ENCODE peak calls at places on chromosomes 2 and 18, in five cellular contexts. F is mesendoderm, V is brain microvascular endothelial cell, H is mammary epithelial cell, E is MM.1S. N is an unnamed sample.

GRCh38 chr18:2207294-2207693 is 364.0 kb downstream of the METTL4 start:
- DNase-seq in F (no peak), V (no peak), H (no peak), E (no peak), N (no peak)

GRCh38 chr2:109721117-109721504 is 73.0 kb upstream of the RGPD5 start:
- DNase-seq in F (no peak), V (no peak), H (no peak), E (no peak), N (no peak)

GRCh38 chr18:5106730-5107129 is 90.3 kb downstream of the AKAIN1 start:
- DNase-seq in F (peak; percentile 54), V (no peak), H (no peak), E (peak; percentile 32), N (no peak)

GRCh38 chr18:49884959-49885358 is 71.6 kb upstream of the ACAA2 start:
- DNase-seq in F (no peak), V (no peak), H (peak; percentile 87), E (no peak), N (no peak)

GRCh38 chr18:37566479-37567060 is 972 bp upstream of the CELF4 start:
- DNase-seq in F (no peak), V (no peak), H (no peak), E (no peak), N (no peak)

GRCh38 chr2:42865884-42866861 is 73.8 kb upstream of the HAAO start:
- DNase-seq in F (no peak), V (no peak), H (no peak), E (no peak), N (no peak)

GRCh38 chr2:200177971-200178911 is 128.3 kb upstream of the SPATS2L start:
- DNase-seq in F (peak; percentile 57), V (no peak), H (no peak), E (no peak), N (no peak)

GRCh38 chr18:50473896-50474295 is 86.0 kb upstream of the MAPK4 start:
- DNase-seq in F (no peak), V (no peak), H (no peak), E (no peak), N (no peak)

GRCh38 chr2:138780451-138780880 is 276 bp upstream of the NXPH2 start:
- DNase-seq in F (peak; percentile 22), V (no peak), H (peak; percentile 10), E (no peak), N (no peak)

GRCh38 chr2:72094701-72095100 is 53.0 kb downstream of the CYP26B1 start:
- DNase-seq in F (no peak), V (no peak), H (no peak), E (no peak), N (no peak)

GRCh38 chr2:72090781-72091482 is 56.7 kb downstream of the CYP26B1 start:
- DNase-seq in F (no peak), V (no peak), H (no peak), E (no peak), N (no peak)

GRCh38 chr2:72090271-72090720 is 57.4 kb downstream of the CYP26B1 start:
- DNase-seq in F (no peak), V (no peak), H (no peak), E (no peak), N (no peak)

GRCh38 chr2:72089537-72089936 is 58.1 kb downstream of the CYP26B1 start:
- DNase-seq in F (no peak), V (no peak), H (no peak), E (no peak), N (no peak)

GRCh38 chr2:72092099-72092498 is 55.6 kb downstream of the CYP26B1 start:
- DNase-seq in F (no peak), V (no peak), H (peak; percentile 35), E (no peak), N (no peak)
- H3K27ac ChIP-seq in F (no peak overlapping the region), V (no peak overlapping the region), H (no peak overlapping the region), E (no peak overlapping the region), N (no peak overlapping the region)

DNA sequence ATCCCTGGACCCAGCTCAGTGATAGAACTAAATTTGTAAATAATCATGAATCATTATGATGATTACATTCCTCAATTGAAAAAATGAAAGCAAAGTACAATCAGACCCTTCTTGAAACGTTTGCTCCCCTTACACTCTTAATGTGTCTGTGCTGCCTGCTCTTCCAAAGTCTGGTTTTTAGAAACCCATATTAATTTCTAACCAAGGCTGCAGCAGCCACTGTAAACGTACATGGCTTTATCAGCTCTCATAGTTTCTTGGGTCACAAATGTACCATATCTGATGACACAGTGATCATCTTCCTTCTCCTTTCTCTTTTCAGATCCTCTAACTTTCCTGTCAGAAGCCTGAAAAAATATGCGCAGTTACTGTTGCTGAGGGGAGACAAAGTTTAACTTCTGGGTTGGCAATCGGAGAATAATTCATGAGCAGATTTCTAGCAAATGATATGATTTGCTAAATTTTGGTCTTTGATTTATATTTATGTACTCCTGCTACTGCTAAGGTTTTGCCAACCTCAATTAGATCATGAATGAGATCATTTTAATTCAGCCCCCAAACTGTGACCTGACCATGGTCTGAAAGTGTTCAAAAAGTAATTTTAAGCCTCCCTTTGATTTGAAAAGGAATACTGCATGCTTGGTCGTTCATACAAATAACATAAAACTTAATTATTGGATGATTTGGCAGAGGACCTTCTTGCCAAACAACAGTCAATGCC is 12.3 kb downstream of the ZEB2 start:
- DNase-seq in F (no peak), V (no peak), H (no peak), E (no peak), N (no peak)
- H3K4me3 ChIP-seq in F (no peak overlapping the region), V (no peak overlapping the region), H (no peak overlapping the region), E (no peak overlapping the region), N (no peak overlapping the region)

DNA sequence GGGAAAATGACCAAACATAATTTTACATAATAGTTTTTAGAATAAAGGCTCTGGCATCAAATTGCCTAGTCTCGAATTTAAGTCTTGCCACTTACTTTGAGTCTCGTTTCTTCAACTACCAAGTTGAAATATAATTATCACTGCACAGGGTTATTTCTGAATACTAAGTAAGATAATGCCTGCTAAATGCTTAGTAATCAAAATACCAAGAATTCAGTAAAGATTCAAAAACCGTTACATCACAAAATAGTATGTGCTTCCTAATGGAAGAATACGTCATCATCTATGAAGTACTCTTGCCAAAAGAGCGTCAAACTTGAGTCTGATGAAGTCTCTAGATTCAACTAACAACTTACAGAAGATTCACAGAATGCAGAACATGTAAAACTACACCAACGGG is 40.5 kb downstream of the ATL2 start:
- DNase-seq in F (no peak), V (no peak), H (no peak), E (no peak), N (no peak)
- H3K36me3 ChIP-seq in F (peaks cover 2% of the 10 kb centered on the region), V (peaks cover 3% of the 10 kb centered on the region), H (peaks cover 10% of the 10 kb centered on the region), E (no peaks in the 10 kb centered on the region), N (peaks cover 11% of the 10 kb centered on the region)

GRCh38 chr2:235621736-235622135 is 127.9 kb downstream of the AGAP1 start:
- DNase-seq in F (no peak), V (no peak), H (no peak), E (no peak), N (no peak)

GRCh38 chr2:235616846-235617245 is 123.0 kb downstream of the AGAP1 start:
- DNase-seq in F (no peak), V (no peak), H (no peak), E (no peak), N (no peak)

GRCh38 chr2:235623052-235623451 is 129.2 kb downstream of the AGAP1 start:
- DNase-seq in F (no peak), V (no peak), H (no peak), E (no peak), N (no peak)

GRCh38 chr2:235618039-235618438 is 124.2 kb downstream of the AGAP1 start:
- DNase-seq in F (no peak), V (peak; percentile 52), H (no peak), E (no peak), N (no peak)

DNA sequence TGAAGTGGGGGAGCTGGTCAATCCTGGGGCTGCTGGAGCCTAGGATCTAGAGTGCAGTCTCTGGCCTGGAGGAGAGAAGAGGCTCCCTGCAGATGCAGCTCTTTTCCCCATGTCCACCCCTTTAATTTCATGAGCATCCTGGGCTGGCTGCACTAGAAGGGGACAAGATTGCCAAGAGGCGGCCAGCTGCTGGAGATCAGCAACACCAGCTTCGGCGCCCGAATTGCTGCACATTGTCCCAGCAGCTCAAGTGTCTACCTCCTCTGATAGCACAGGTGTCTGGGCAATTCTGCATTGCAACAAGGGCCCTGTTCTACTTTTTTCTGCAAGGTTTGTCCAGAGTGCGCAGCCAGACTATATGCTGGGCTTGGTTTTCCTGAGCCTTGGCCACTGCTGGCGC is 125.7 kb downstream of the AGAP1 start:
- DNase-seq in F (no peak), V (no peak), H (no peak), E (no peak), N (no peak)
- H3K27ac ChIP-seq in F (no peak overlapping the region), V (no peak overlapping the region), H (no peak overlapping the region), E (no peak overlapping the region), N (no peak overlapping the region)

GRCh38 chr2:69581774-69582581 is 61.6 kb downstream of the AAK1 start:
- DNase-seq in F (peak; percentile 68), V (peak; percentile 40), H (peak; percentile 42), E (no peak), N (no peak)
- H3K4me3 ChIP-seq in F (no peak overlapping the region), V (no peak overlapping the region), H (no peak overlapping the region), E (no peak overlapping the region), N (no peak overlapping the region)

GRCh38 chr18:45935591-45936335 is 31.4 kb downstream of the EPG5 start:
- DNase-seq in F (peak; percentile 22), V (peak; percentile 65), H (no peak), E (no peak), N (no peak)

GRCh38 chr18:45932708-45933107 is 34.4 kb downstream of the EPG5 start:
- DNase-seq in F (no peak), V (no peak), H (no peak), E (no peak), N (no peak)

GRCh38 chr18:45940724-45941123 is 26.4 kb downstream of the EPG5 start:
- DNase-seq in F (no peak), V (no peak), H (peak; percentile 24), E (peak; percentile 56), N (no peak)

DNA sequence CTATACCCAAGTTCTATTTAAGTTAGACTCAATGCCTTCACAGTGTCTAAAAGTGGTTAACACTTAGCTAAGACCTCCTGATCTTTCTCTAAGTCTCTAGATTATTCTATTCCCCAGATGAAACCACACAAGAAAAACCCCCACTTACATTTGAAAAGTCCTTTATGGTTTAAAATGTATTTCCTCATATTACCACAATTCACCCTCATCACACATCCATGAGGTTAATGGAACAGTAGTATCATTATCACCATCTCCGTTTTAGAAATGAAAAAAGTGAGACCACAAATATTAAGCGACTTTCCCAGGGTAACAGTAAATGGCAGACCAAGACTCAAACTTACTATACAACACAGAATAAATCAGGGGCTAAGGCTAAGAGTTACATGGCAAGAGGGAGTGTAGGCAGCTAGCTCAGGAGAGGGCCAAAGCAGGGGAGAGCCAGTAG is 28.6 kb downstream of the EPG5 start:
- DNase-seq in F (no peak), V (no peak), H (no peak), E (no peak), N (no peak)
- H3K36me3 ChIP-seq in F (peaks cover 7% of the 10 kb centered on the region), V (peaks cover 66% of the 10 kb centered on the region), H (peaks cover 19% of the 10 kb centered on the region), E (peaks cover 6% of the 10 kb centered on the region), N (peaks cover 40% of the 10 kb centered on the region)

GRCh38 chr2:159093496-159093895 is 125.1 kb downstream of the TANC1 start:
- DNase-seq in F (no peak), V (no peak), H (no peak), E (no peak), N (no peak)
- H3K27ac ChIP-seq in F (no peak overlapping the region), V (peak overlapping the region; percentile 7), H (no peak overlapping the region), E (no peak overlapping the region), N (no peak overlapping the region)